ENCODE peak calls at places on chromosome 11, in six cellular contexts. One of them, this sample, is unnamed.

GRCh38 chr11:4891996-4892640 is 10.4 kb downstream of the OR51T1 start:
- DNase-seq in AG20443: peak
- DNase-seq in Panc1: peak
- DNase-seq in fibroblast of the conjunctiva: peak
- DNase-seq in iris pigment epithelial cell: peak
- DNase-seq in epithelial cell of proximal tubule: peak
- DNase-seq in this sample: no peak

GRCh38 chr11:122097419-122098001 is 18.5 kb downstream of the BLID start:
- DNase-seq in AG20443: no peak
- DNase-seq in Panc1: no peak
- DNase-seq in fibroblast of the conjunctiva: no peak
- DNase-seq in iris pigment epithelial cell: peak
- DNase-seq in epithelial cell of proximal tubule: no peak
- DNase-seq in this sample: peak

GRCh38 chr11:125072210-125072960 is 9.3 kb downstream of the SLC37A2 start:
- DNase-seq in AG20443: no peak
- DNase-seq in Panc1: no peak
- DNase-seq in fibroblast of the conjunctiva: no peak
- DNase-seq in iris pigment epithelial cell: no peak
- DNase-seq in epithelial cell of proximal tubule: no peak
- DNase-seq in this sample: no peak

GRCh38 chr11:116467809-116468208 is 305.0 kb downstream of the BUD13 start:
- DNase-seq in AG20443: no peak
- DNase-seq in Panc1: no peak
- DNase-seq in fibroblast of the conjunctiva: no peak
- DNase-seq in iris pigment epithelial cell: no peak
- DNase-seq in epithelial cell of proximal tubule: peak
- DNase-seq in this sample: no peak

GRCh38 chr11:117911694-117912093 is 17.5 kb downstream of the TMPRSS13 start:
- DNase-seq in AG20443: no peak
- DNase-seq in Panc1: no peak
- DNase-seq in fibroblast of the conjunctiva: no peak
- DNase-seq in iris pigment epithelial cell: no peak
- DNase-seq in epithelial cell of proximal tubule: no peak
- DNase-seq in this sample: no peak

GRCh38 chr11:1652442-1652777 is 22.8 kb downstream of the KRTAP5-5 start:
- DNase-seq in AG20443: no peak
- DNase-seq in Panc1: no peak
- DNase-seq in fibroblast of the conjunctiva: no peak
- DNase-seq in iris pigment epithelial cell: no peak
- DNase-seq in epithelial cell of proximal tubule: no peak
- DNase-seq in this sample: no peak

GRCh38 chr11:444397-445144 is 2.8 kb upstream of the ANO9 start:
- DNase-seq in AG20443: peak
- DNase-seq in Panc1: no peak
- DNase-seq in fibroblast of the conjunctiva: no peak
- DNase-seq in iris pigment epithelial cell: peak
- DNase-seq in epithelial cell of proximal tubule: no peak
- DNase-seq in this sample: no peak

GRCh38 chr11:27487706-27488105 is 15.1 kb upstream of the LGR4 start:
- DNase-seq in AG20443: no peak
- DNase-seq in Panc1: no peak
- DNase-seq in fibroblast of the conjunctiva: no peak
- DNase-seq in iris pigment epithelial cell: no peak
- DNase-seq in epithelial cell of proximal tubule: no peak
- DNase-seq in this sample: no peak

GRCh38 chr11:102118937-102119336 is 8.7 kb downstream of the YAP1 start:
- DNase-seq in AG20443: no peak
- DNase-seq in Panc1: no peak
- DNase-seq in fibroblast of the conjunctiva: no peak
- DNase-seq in iris pigment epithelial cell: no peak
- DNase-seq in epithelial cell of proximal tubule: no peak
- DNase-seq in this sample: peak

GRCh38 chr11:94885133-94885532 is 88.2 kb downstream of the CWC15 start:
- DNase-seq in AG20443: peak
- DNase-seq in Panc1: no peak
- DNase-seq in fibroblast of the conjunctiva: no peak
- DNase-seq in iris pigment epithelial cell: peak
- DNase-seq in epithelial cell of proximal tubule: peak
- DNase-seq in this sample: no peak

GRCh38 chr11:108593214-108593909 is at the start of gene EXPH5:
- DNase-seq in AG20443: peak
- DNase-seq in Panc1: peak
- DNase-seq in fibroblast of the conjunctiva: peak
- DNase-seq in iris pigment epithelial cell: peak
- DNase-seq in epithelial cell of proximal tubule: peak
- DNase-seq in this sample: peak

GRCh38 chr11:2591805-2592204 is 108.0 kb downstream of the KCNQ1OT1 start:
- DNase-seq in AG20443: peak
- DNase-seq in Panc1: no peak
- DNase-seq in fibroblast of the conjunctiva: no peak
- DNase-seq in iris pigment epithelial cell: no peak
- DNase-seq in epithelial cell of proximal tubule: no peak
- DNase-seq in this sample: no peak

GRCh38 chr11:31657091-31657490 is 147.5 kb downstream of the ELP4 start:
- DNase-seq in AG20443: no peak
- DNase-seq in Panc1: no peak
- DNase-seq in fibroblast of the conjunctiva: no peak
- DNase-seq in iris pigment epithelial cell: peak
- DNase-seq in epithelial cell of proximal tubule: no peak
- DNase-seq in this sample: no peak

GRCh38 chr11:36010010-36010740 is 66.3 kb downstream of the LDLRAD3 start:
- DNase-seq in AG20443: no peak
- DNase-seq in Panc1: no peak
- DNase-seq in fibroblast of the conjunctiva: peak
- DNase-seq in iris pigment epithelial cell: peak
- DNase-seq in epithelial cell of proximal tubule: no peak
- DNase-seq in this sample: no peak

GRCh38 chr11:10398525-10398924 is 56.5 kb upstream of the AMPD3 start:
- DNase-seq in AG20443: no peak
- DNase-seq in Panc1: no peak
- DNase-seq in fibroblast of the conjunctiva: no peak
- DNase-seq in iris pigment epithelial cell: no peak
- DNase-seq in epithelial cell of proximal tubule: no peak
- DNase-seq in this sample: no peak

GRCh38 chr11:44032304-44033085 is 15.3 kb upstream of the ACCSL start:
- DNase-seq in AG20443: peak
- DNase-seq in Panc1: no peak
- DNase-seq in fibroblast of the conjunctiva: no peak
- DNase-seq in iris pigment epithelial cell: peak
- DNase-seq in epithelial cell of proximal tubule: no peak
- DNase-seq in this sample: no peak

GRCh38 chr11:2140411-2141400 is 1.5 kb upstream of the IGF2 start:
- DNase-seq in AG20443: no peak
- DNase-seq in Panc1: no peak
- DNase-seq in fibroblast of the conjunctiva: no peak
- DNase-seq in iris pigment epithelial cell: no peak
- DNase-seq in epithelial cell of proximal tubule: no peak
- DNase-seq in this sample: peak

GRCh38 chr11:35746356-35747153 is 84.0 kb downstream of the TRIM44 start:
- DNase-seq in AG20443: peak
- DNase-seq in Panc1: no peak
- DNase-seq in fibroblast of the conjunctiva: peak
- DNase-seq in iris pigment epithelial cell: no peak
- DNase-seq in epithelial cell of proximal tubule: no peak
- DNase-seq in this sample: no peak

GRCh38 chr11:129333873-129334272 is 41.8 kb upstream of the BARX2 start:
- DNase-seq in AG20443: no peak
- DNase-seq in Panc1: no peak
- DNase-seq in fibroblast of the conjunctiva: no peak
- DNase-seq in iris pigment epithelial cell: no peak
- DNase-seq in epithelial cell of proximal tubule: no peak
- DNase-seq in this sample: no peak

This sample was measured in neural progenitor cell.